ENCODE peak calls at places on chromosomes 11 and 22, in five cellular contexts. P is posterior cingulate gyrus, C is suprapubic skin, U is heart left ventricle, F is caudate nucleus. G is an unnamed sample.

GRCh38 chr11:6315811-6316425 is 4.4 kb downstream of the CAVIN3 start:
- DNase-seq in U (peak), C (no peak), F (no peak), P (peak), G (peak)

GRCh38 chr11:124081496-124081895 is 33.8 kb upstream of the VWA5A start:
- DNase-seq in U (no peak), P (no peak), F (no peak), C (no peak), G (no peak)

GRCh38 chr11:66589996-66590675 is 2.7 kb downstream of the CCDC87 start:
- DNase-seq in P (no peak), C (no peak), U (no peak), F (no peak), G (no peak)

GRCh38 chr11:7020183-7020917 is at the start of the genes NLRP14 and ZNF214:
- DNase-seq in P (peak), U (peak), F (peak), C (peak), G (peak)

GRCh38 chr11:96145163-96145585 is 197.8 kb downstream of the MAML2 start:
- DNase-seq in C (no peak), P (no peak), U (no peak), F (no peak), G (no peak)

GRCh38 chr22:50489363-50490243 is 2.9 kb downstream of the MIOX start:
- DNase-seq in U (no peak), F (no peak), C (no peak), P (no peak), G (no peak)

GRCh38 chr11:90204832-90205646 is 17.8 kb downstream of the CHORDC1 start:
- DNase-seq in U (no peak), F (no peak), C (no peak), P (no peak), G (peak)

GRCh38 chr22:45516923-45517675 is 14.4 kb downstream of the FBLN1 start:
- DNase-seq in F (no peak), U (no peak), C (no peak), P (no peak), G (peak)

GRCh38 chr11:2911088-2912037 is 17.9 kb downstream of the PHLDA2 start:
- DNase-seq in F (no peak), C (no peak), P (no peak), U (no peak), G (no peak)

GRCh38 chr11:68928481-68928880 is 24.8 kb downstream of the IGHMBP2 start:
- DNase-seq in C (no peak), F (no peak), P (no peak), U (peak), G (no peak)